ENCODE peak calls at places on chromosomes 6 and 20, in eight cellular contexts. C, I, V, Q, H, D, G and B are unnamed samples.
A peak's percentile ranks its signal among the peaks of the same experiment; 100 is the strongest.

GRCh38 chr6:42616716-42617115 is 52.9 kb downstream of the UBR2 start:
- DNase-seq in Q (peak; percentile 65), C (no peak), D (no peak), G (no peak), I (no peak), H (no peak), V (no peak), B (no peak)

GRCh38 chr6:161434921-161435411 is 161.1 kb upstream of the AGPAT4 start:
- DNase-seq in I (no peak), V (no peak), G (no peak), H (peak; percentile 86), C (no peak), D (no peak), Q (peak; percentile 99), B (no peak)

GRCh38 chr20:23602699-23603098 is 3.0 kb downstream of the CST9 start:
- DNase-seq in I (no peak), G (no peak), V (no peak), Q (no peak), C (no peak), D (no peak), H (no peak), B (no peak)

GRCh38 chr6:159833556-159833955 is 33.5 kb downstream of the PNLDC1 start:
- DNase-seq in D (no peak), H (no peak), Q (peak; percentile 58), I (no peak), G (no peak), V (no peak), C (no peak), B (no peak)

GRCh38 chr20:49210101-49210749 is 9.0 kb upstream of the DDX27 start:
- DNase-seq in I (no peak), C (no peak), V (no peak), Q (peak; percentile 38), G (no peak), H (no peak), D (no peak), B (no peak)

GRCh38 chr6:26017567-26017966 is 55.0 kb downstream of the TRIM38 start:
- DNase-seq in H (peak; percentile 92), G (peak; percentile 97), V (peak; percentile 21), Q (peak; percentile 94), C (peak; percentile 23), D (peak; percentile 91), I (peak; percentile 72), B (peak; percentile 43)

GRCh38 chr6:89050155-89050554 is 30.4 kb upstream of the PNRC1 start:
- DNase-seq in V (no peak), H (peak; percentile 15), D (no peak), I (no peak), C (no peak), G (no peak), Q (peak; percentile 90), B (no peak)

GRCh38 chr20:64214952-64215351 is 40.6 kb upstream of the PCMTD2 start:
- DNase-seq in H (no peak), I (no peak), C (no peak), Q (no peak), D (no peak), V (no peak), G (peak; percentile 37), B (no peak)

GRCh38 chr6:153062516-153062915 is 60.0 kb upstream of the MTRF1L start:
- DNase-seq in C (no peak), Q (no peak), V (no peak), H (peak; percentile 66), I (no peak), G (no peak), D (no peak), B (no peak)

GRCh38 chr6:80314531-80314930 is 208.1 kb downstream of the BCKDHB start:
- DNase-seq in V (no peak), H (no peak), D (no peak), Q (no peak), G (no peak), C (no peak), I (no peak), B (no peak)

GRCh38 chr20:4227085-4227821 is 211.9 kb upstream of the RNF24 start:
- DNase-seq in V (no peak), I (peak; percentile 80), D (peak; percentile 15), H (peak; percentile 97), Q (peak; percentile 84), G (peak; percentile 17), C (no peak), B (peak; percentile 63)